ENCODE peak calls at places on chromosomes 7 and 10, in ten cellular contexts. A is WERI-Rb-1; J is thyroid gland; L is cardiac muscle cell; N is IMR-90; Z is A549; X is BE2C; E is CD4-positive, CD25-positive, alpha-beta regulatory T cell; U is HFF-Myc; R is SJSA1. H is an unnamed sample.

GRCh38 chr10:87619705-87620104 is 40.0 kb upstream of the PAPSS2 start:
- DNase-seq in L (no peak), Z (no peak), R (no peak), X (no peak), U (no peak), E (no peak), A (no peak), J (peak), N (peak), H (no peak)

GRCh38 chr7:158272509-158273137 is 315.0 kb downstream of the PTPRN2 start:
- DNase-seq in Z (no peak), R (no peak), E (no peak), L (no peak), J (no peak), A (no peak), N (no peak), X (no peak), U (no peak), H (no peak)

GRCh38 chr10:4234661-4235060 is 449.7 kb upstream of the KLF6 start:
- DNase-seq in X (no peak), E (peak), L (peak), A (no peak), U (no peak), N (peak), J (peak), R (no peak), Z (no peak), H (peak)

GRCh38 chr7:100604976-100605911 is 3.1 kb downstream of the PCOLCE start:
- DNase-seq in Z (peak), L (no peak), E (peak), U (no peak), R (no peak), A (no peak), J (peak), X (no peak), N (no peak), H (peak)

GRCh38 chr10:17123062-17123661 is 6.4 kb downstream of the CUBN start:
- DNase-seq in X (no peak), A (no peak), E (no peak), U (peak), N (peak), L (peak), Z (no peak), R (peak), J (no peak), H (no peak)

GRCh38 chr7:142440219-142441073 is 182.6 kb upstream of the PRSS58 start:
- DNase-seq in N (peak), A (no peak), J (no peak), R (peak), L (peak), U (peak), Z (no peak), E (no peak), X (no peak), H (no peak)

GRCh38 chr7:129778770-129779601 is 167.5 kb downstream of the NRF1 start:
- DNase-seq in R (peak), N (no peak), Z (peak), L (no peak), X (no peak), A (peak), E (no peak), J (no peak), U (no peak), H (no peak)

GRCh38 chr10:17993361-17993760 is 41.6 kb downstream of the SLC39A12 start:
- DNase-seq in L (no peak), U (peak), N (peak), E (no peak), R (no peak), J (no peak), Z (no peak), X (no peak), A (no peak), H (no peak)

GRCh38 chr10:70648427-70648826 is 23.9 kb upstream of the ADAMTS14 start:
- DNase-seq in R (no peak), Z (no peak), X (no peak), U (no peak), A (no peak), L (no peak), N (no peak), E (no peak), J (no peak), H (no peak)

GRCh38 chr7:25820432-25821040 is 331.5 kb upstream of the NFE2L3 start:
- DNase-seq in J (peak), X (peak), R (no peak), L (no peak), E (no peak), A (peak), U (no peak), Z (peak), N (no peak), H (no peak)

GRCh38 chr10:34194259-34194658 is 620.8 kb downstream of the PARD3 start:
- DNase-seq in X (peak), R (peak), U (no peak), L (peak), A (no peak), Z (no peak), E (no peak), J (no peak), N (peak), H (no peak)

GRCh38 chr10:4221315-4221714 is 436.3 kb upstream of the KLF6 start:
- DNase-seq in J (no peak), U (no peak), N (no peak), E (no peak), L (no peak), R (no peak), Z (no peak), X (no peak), A (no peak), H (no peak)

GRCh38 chr10:775245-776075 is 86.0 kb upstream of the DIP2C start:
- DNase-seq in U (no peak), E (no peak), X (no peak), J (no peak), N (peak), R (no peak), L (peak), A (no peak), Z (no peak), H (no peak)
- H3K4me3 ChIP-seq in U (no peak), E (no peak), X (no peak), J (no peak), N (no peak), R (no peak), L (no peak), A (no peak), Z (no peak), H (no peak)

DNA sequence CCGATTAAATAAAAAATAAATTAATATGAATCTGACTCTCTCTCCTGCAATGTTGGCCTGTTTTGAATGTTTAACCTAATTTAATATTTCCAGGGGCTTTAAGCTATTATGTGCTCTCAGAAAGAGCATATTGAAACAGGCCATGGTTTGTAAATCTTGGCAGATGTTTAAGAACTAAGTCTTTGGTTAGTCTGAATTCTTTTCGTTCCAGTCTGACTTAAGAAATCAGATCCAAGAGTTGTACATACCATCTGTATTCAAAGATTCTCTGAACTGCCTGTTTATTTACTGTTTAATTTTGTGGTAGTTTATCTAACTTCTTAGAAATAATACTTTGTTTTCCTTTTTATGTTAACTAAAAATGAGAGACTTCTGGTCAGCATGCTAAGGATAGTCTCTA is 237.9 kb upstream of the CSTF2T start:
- DNase-seq in A (no peak), R (no peak), Z (no peak), U (no peak), E (no peak), L (peak), J (no peak), N (peak), X (no peak), H (no peak)
- H3K4me3 ChIP-seq in A (no peak), R (no peak), Z (no peak), U (no peak), E (no peak), L (no peak), J (no peak), N (no peak), X (no peak), H (no peak)

DNA sequence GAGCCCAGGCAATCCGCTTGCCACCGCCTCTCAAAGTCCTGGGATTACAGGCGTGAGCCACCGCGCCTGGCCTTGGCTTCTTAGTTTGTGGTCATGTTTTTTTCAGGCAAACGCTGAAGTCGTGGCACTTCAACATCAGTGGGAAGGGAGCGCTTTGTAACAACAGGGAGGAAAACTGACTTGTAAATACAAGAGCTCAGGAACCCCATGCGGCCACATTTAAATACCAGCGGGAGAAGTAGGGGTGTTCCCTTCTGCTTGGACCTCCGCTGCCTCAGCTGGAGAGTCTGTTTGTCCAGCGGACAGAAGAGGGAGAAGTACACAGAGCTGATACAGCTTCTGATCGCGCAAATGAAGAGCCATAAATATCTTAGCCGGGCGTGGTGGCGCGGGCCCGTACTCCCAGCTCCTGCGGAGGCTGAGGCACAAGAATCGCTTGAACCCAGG is 108.7 kb upstream of the KMT2C start:
- DNase-seq in Z (no peak), U (no peak), A (no peak), J (no peak), N (no peak), E (no peak), R (no peak), X (no peak), L (no peak), H (no peak)
- H3K4me3 ChIP-seq in Z (no peak), U (no peak), A (no peak), J (no peak), N (no peak), E (no peak), R (no peak), X (no peak), L (no peak), H (no peak)

DNA sequence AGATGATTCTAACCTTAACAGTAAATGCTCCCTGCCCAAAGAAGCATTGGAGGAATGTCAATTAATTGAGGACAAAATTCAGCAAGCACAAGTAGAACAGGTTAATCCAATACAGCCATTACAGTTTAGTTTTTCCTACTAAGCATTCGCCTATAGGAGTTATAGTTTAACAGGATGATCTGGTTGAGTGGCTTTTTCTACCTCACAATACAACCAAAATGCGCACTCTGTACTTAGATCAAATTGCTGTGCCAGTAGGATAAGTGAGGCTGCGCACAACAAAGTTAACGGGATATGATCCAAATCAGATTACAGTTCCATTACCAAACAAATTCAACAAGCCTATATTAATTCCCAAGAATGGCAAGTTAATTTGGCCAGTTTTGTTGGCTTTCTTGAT is 117.1 kb upstream of the TRIM24 start:
- DNase-seq in J (no peak), Z (no peak), R (no peak), E (no peak), N (no peak), X (no peak), A (no peak), L (no peak), U (no peak), H (no peak)
- H3K4me3 ChIP-seq in J (no peak), Z (no peak), R (no peak), E (no peak), N (no peak), X (no peak), A (no peak), L (no peak), U (no peak), H (no peak)

GRCh38 chr7:41997151-41997550 is 239.9 kb downstream of the GLI3 start:
- DNase-seq in E (no peak), U (no peak), X (no peak), Z (no peak), R (no peak), N (no peak), A (no peak), J (no peak), L (no peak), H (no peak)

GRCh38 chr7:41999736-42000283 is 237.2 kb downstream of the GLI3 start:
- DNase-seq in L (no peak), J (no peak), A (no peak), U (no peak), R (peak), Z (no peak), E (no peak), N (peak), X (no peak), H (no peak)

GRCh38 chr7:42006801-42007394 is 230.1 kb downstream of the GLI3 start:
- DNase-seq in E (no peak), Z (no peak), L (no peak), U (no peak), A (no peak), X (no peak), J (peak), N (no peak), R (no peak), H (no peak)

GRCh38 chr7:41998041-41998440 is 239.0 kb downstream of the GLI3 start:
- DNase-seq in A (no peak), L (no peak), R (no peak), Z (no peak), N (no peak), J (no peak), E (no peak), U (no peak), X (no peak), H (no peak)

DNA sequence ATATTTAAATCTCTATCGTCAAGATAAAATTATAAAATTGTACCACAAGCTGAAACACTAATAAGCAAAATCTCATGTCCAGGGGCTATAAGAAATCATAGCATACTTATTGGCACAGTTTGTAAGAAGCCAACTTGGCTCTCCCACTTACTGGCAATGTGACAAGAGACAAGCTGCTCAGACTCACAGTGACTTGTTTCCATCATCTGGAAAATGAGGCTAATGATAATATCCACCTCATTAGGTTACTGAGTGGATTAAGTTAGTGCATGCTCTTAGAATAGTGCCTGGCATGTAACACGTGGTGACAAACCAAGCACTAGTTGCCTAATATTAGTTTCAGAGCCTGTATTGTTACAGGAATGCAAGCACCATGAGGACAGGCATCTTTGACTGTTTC is 234.4 kb downstream of the GLI3 start:
- DNase-seq in J (no peak), A (no peak), R (no peak), Z (no peak), N (no peak), X (no peak), U (no peak), L (peak), E (no peak), H (no peak)
- H3K4me3 ChIP-seq in J (no peak), A (no peak), R (no peak), Z (no peak), N (no peak), X (no peak), U (no peak), L (no peak), E (no peak), H (no peak)